ENCODE peak calls at places on chromosomes 16 and 17, in five cellular contexts. C is trophoblast cell, A is IMR-90, M is mesendoderm, Y is neuronal stem cell. O is an unnamed sample.

GRCh38 chr17:77729587-77729986 is 228.9 kb upstream of the TNRC6C start:
- DNase-seq in C (no peak), A (no peak), M (no peak), Y (no peak), O (peak; percentile 12)

GRCh38 chr17:77677210-77677609 is 281.3 kb upstream of the TNRC6C start:
- DNase-seq in C (no peak), A (no peak), M (no peak), Y (no peak), O (no peak)

GRCh38 chr17:39551879-39552278 is 55.8 kb downstream of the NEUROD2 start:
- DNase-seq in C (no peak), A (peak; percentile 42), M (no peak), Y (no peak), O (no peak)

GRCh38 chr16:13634921-13635320 is 285.0 kb upstream of the ERCC4 start:
- DNase-seq in C (no peak), A (no peak), M (no peak), Y (no peak), O (no peak)

GRCh38 chr16:14405611-14406537 is 224.2 kb downstream of the PARN start:
- DNase-seq in C (peak; percentile 64), A (no peak), M (peak; percentile 72), Y (peak; percentile 20), O (peak; percentile 96)

GRCh38 chr17:64162575-64162974 is 32.6 kb upstream of the ERN1 start:
- DNase-seq in C (no peak), A (no peak), M (no peak), Y (no peak), O (no peak)

GRCh38 chr16:55499951-55500350 is 8.9 kb upstream of the LPCAT2 start:
- DNase-seq in C (peak; percentile 98), A (peak; percentile 99), M (peak; percentile 43), Y (no peak), O (no peak)

GRCh38 chr17:48760411-48760810 is 31.9 kb upstream of the HOXB13 start:
- DNase-seq in C (no peak), A (no peak), M (no peak), Y (no peak), O (no peak)

GRCh38 chr17:17353625-17354484 is 50.7 kb downstream of the NT5M start:
- DNase-seq in C (no peak), A (no peak), M (no peak), Y (no peak), O (no peak)

GRCh38 chr17:57357830-57358426 is 101.6 kb downstream of the MSI2 start:
- DNase-seq in C (peak; percentile 97), A (no peak), M (no peak), Y (no peak), O (no peak)

GRCh38 chr17:58005031-58005727 is 1.9 kb downstream of the SRSF1 start:
- DNase-seq in C (no peak), A (peak; percentile 27), M (no peak), Y (no peak), O (no peak)

GRCh38 chr16:30715777-30716445 is 16.9 kb downstream of the SRCAP start:
- DNase-seq in C (peak; percentile 60), A (peak; percentile 36), M (no peak), Y (no peak), O (no peak)

GRCh38 chr17:56593741-56594527 is 435 bp downstream of the NOG start:
- DNase-seq in C (peak; percentile 74), A (peak; percentile 71), M (no peak), Y (no peak), O (peak; percentile 79)

GRCh38 chr17:41580651-41581365 is 5.9 kb downstream of the KRT14 start:
- DNase-seq in C (peak; percentile 44), A (no peak), M (no peak), Y (no peak), O (no peak)

GRCh38 chr17:71427801-71428200 is 693.0 kb upstream of the SOX9 start:
- DNase-seq in C (no peak), A (no peak), M (no peak), Y (no peak), O (no peak)

GRCh38 chr17:59641799-59642484 is 22.2 kb downstream of the CLTC start:
- DNase-seq in C (no peak), A (no peak), M (peak; percentile 25), Y (no peak), O (no peak)

GRCh38 chr17:16351831-16352230 is 1.4 kb downstream of the CENPV start:
- DNase-seq in C (peak; percentile 44), A (peak; percentile 75), M (no peak), Y (no peak), O (no peak)

GRCh38 chr16:1028524-1029258 is 43.9 kb upstream of the SSTR5 start:
- DNase-seq in C (no peak), A (no peak), M (no peak), Y (no peak), O (no peak)

GRCh38 chr17:3043737-3044365 is 19.6 kb downstream of the OR1D5 start:
- DNase-seq in C (peak; percentile 83), A (no peak), M (peak; percentile 32), Y (no peak), O (no peak)

GRCh38 chr16:89174055-89174827 is 2.7 kb downstream of the CDH15 start:
- DNase-seq in C (no peak), A (no peak), M (no peak), Y (no peak), O (peak; percentile 52)

GRCh38 chr16:88599825-88600538 is 29.8 kb downstream of the ZC3H18 start:
- DNase-seq in C (no peak), A (no peak), M (no peak), Y (no peak), O (no peak)

GRCh38 chr17:42050360-42051012 is at the start of gene C17orf113:
- DNase-seq in C (peak; percentile 49), A (no peak), M (peak; percentile 68), Y (peak; percentile 63), O (peak; percentile 78)

GRCh38 chr16:30656974-30657865 is 1.0 kb upstream of the FBRS start:
- DNase-seq in C (no peak), A (no peak), M (no peak), Y (no peak), O (no peak)

GRCh38 chr16:84800579-84800978 is 19.2 kb upstream of the CRISPLD2 start:
- DNase-seq in C (no peak), A (no peak), M (no peak), Y (no peak), O (no peak)

GRCh38 chr17:48444531-48445247 is 14.7 kb upstream of the SKAP1 start:
- DNase-seq in C (no peak), A (no peak), M (no peak), Y (no peak), O (no peak)

GRCh38 chr17:51860934-51861561 is 297.5 kb downstream of the CA10 start:
- DNase-seq in C (peak; percentile 51), A (no peak), M (peak; percentile 77), Y (peak; percentile 64), O (peak; percentile 88)

GRCh38 chr17:57938061-57938502 is 17.1 kb downstream of the CUEDC1 start:
- DNase-seq in C (no peak), A (no peak), M (no peak), Y (no peak), O (no peak)

DNA sequence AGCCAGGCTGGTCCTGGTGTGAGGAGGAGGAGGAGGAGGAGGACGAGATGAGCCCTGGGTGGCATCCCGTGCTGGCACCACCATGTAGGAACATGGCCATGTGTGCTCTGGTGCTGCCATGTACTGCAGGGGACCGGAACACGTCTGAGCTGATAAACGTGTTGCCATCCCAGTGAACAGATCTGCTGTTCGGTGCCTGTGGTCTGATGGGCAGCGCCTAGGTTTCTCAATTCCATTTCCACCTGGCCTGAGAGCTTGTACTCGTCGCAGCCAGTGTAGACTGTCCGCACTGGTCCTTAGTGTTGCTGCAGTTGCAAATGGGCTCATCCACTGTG is 28.4 kb upstream of the FOXK2 start:
- DNase-seq in C (no peak), A (no peak), M (no peak), Y (no peak), O (no peak)
- H3K18ac ChIP-seq in C (no peak overlapping the region), A (no peak overlapping the region), M (no peak overlapping the region), Y (no peak overlapping the region), O (no peak overlapping the region)

DNA sequence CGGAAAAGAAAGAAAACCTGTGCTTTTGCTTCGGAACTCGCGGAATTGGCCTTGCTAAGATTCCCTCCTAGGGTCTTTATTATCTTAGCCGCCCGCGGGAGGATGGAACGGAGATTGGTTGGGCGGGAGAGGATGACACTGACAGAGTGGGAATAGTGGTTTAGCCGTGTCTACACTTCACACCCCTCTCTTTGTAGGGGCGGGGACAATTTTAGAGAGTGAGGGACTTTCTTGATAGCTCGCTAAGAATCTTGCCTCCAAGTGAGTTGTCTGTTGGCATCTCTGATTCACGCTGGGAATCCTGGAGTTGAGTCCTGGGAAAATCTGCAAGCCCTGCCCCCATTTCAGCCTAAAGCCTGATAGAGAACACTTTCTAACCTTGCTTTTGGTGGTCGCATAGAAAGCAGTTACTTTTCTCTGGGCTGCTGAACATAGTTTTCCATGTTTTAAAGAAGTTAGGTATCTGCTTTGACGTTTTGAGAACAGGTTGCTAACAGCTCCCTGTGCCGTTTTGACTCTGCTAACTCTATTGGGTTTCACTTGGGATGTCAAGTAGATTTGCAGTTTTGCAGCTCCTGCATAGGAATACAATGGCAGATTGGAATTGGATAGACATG is 697 bp downstream of the NOL11 start:
- DNase-seq in C (peak; percentile 75), A (peak; percentile 49), M (peak; percentile 83), Y (no peak), O (peak; percentile 43)
- H3K18ac ChIP-seq in C (peak overlapping the region; percentile 95), A (no peak overlapping the region), M (peak overlapping the region; percentile 3), Y (peak overlapping the region; percentile 11), O (no peak overlapping the region)

DNA sequence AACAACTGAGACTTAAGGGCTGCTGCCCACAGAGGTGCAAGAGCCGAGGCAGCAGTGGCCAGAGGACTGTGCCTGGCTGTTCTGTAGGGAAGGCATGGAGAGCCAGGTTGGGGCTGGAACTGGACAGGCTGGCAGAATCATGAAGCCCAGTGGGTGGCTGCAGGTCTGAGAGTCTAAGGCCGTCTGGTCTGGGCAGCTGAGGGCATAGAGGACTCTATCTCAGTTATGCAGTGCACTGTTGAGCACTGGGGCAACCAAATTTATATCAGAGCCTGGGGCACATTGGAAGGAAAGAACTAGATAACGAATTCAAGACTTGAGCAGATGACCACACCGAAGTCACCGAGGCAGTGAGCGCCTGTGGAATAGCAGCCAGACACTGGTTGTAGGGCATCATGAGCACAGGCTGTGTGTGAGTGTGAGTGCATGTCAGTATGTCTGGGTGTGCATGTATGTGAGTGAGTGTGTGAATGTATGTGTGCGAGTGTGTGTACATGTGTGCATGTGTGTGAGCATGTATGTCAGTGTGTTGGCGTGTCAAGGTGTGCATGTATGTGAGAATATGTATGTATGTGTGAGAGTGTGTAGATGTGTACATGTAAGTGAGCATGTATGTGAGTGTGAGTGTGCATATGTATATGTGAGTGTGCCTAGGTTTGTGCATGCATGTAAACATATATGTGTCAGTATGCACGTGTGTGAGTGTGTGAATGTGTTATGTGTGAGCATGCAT is 36.9 kb downstream of the RGS9 start:
- DNase-seq in C (no peak), A (no peak), M (no peak), Y (no peak), O (no peak)
- H3K18ac ChIP-seq in C (no peak overlapping the region), A (no peak overlapping the region), M (no peak overlapping the region), Y (no peak overlapping the region), O (no peak overlapping the region)

GRCh38 chr17:28988475-28988874 is 17.4 kb downstream of the SEZ6 start:
- DNase-seq in C (no peak), A (no peak), M (no peak), Y (no peak), O (no peak)

GRCh38 chr17:28989028-28989427 is 16.8 kb downstream of the SEZ6 start:
- DNase-seq in C (no peak), A (no peak), M (no peak), Y (no peak), O (no peak)

GRCh38 chr17:28985950-28986713 is 19.7 kb downstream of the SEZ6 start:
- DNase-seq in C (no peak), A (no peak), M (peak; percentile 43), Y (peak; percentile 72), O (peak; percentile 88)

GRCh38 chr17:28983286-28984240 is 22.3 kb downstream of the SEZ6 start:
- DNase-seq in C (no peak), A (peak; percentile 11), M (peak; percentile 90), Y (no peak), O (no peak)

GRCh38 chr17:28986714-28987367 is 19.0 kb downstream of the SEZ6 start:
- DNase-seq in C (no peak), A (no peak), M (no peak), Y (no peak), O (no peak)
- H3K18ac ChIP-seq in C (no peak overlapping the region), A (no peak overlapping the region), M (no peak overlapping the region), Y (peak overlapping the region; percentile 99), O (no peak overlapping the region)

O was measured in H9.